ENCODE peak calls at places on chromosomes 3 and 15, in nine cellular contexts. W is stomach, H is transverse colon, R is ovary, M is A549, L is esophagus muscularis mucosa, S is K562, C is GM12878, T is sigmoid colon. B is an unnamed sample.

GRCh38 chr3:188826574-188826973 is 345.2 kb upstream of the TPRG1 start:
- DNase-seq in R (no peak), C (no peak), S (no peak), H (no peak), M (no peak), L (no peak), W (no peak), T (no peak), B (no peak)

GRCh38 chr3:11619461-11619860 is 24.3 kb downstream of the VGLL4 start:
- DNase-seq in L (no peak), H (no peak), M (no peak), T (no peak), S (no peak), R (no peak), W (no peak), C (no peak), B (no peak)

GRCh38 chr15:55630921-55631320 is 42.8 kb upstream of the PYGO1 start:
- DNase-seq in T (no peak), S (no peak), M (no peak), W (no peak), H (no peak), C (no peak), R (no peak), L (no peak), B (no peak)

GRCh38 chr15:80957556-80957955 is 32.1 kb downstream of the MESD start:
- DNase-seq in M (no peak), R (no peak), C (no peak), T (no peak), H (no peak), W (no peak), L (no peak), S (peak), B (no peak)

GRCh38 chr3:4634894-4635293 is 141.7 kb downstream of the ITPR1 start:
- DNase-seq in M (no peak), W (no peak), C (no peak), H (no peak), L (no peak), T (no peak), R (no peak), S (no peak), B (no peak)

GRCh38 chr3:161474691-161475090 is 21.9 kb upstream of the OTOL1 start:
- DNase-seq in W (no peak), T (no peak), S (no peak), C (no peak), M (no peak), R (no peak), H (no peak), L (no peak), B (no peak)

GRCh38 chr15:91100561-91101355 is 701 bp downstream of the SV2B start:
- DNase-seq in T (no peak), L (no peak), H (no peak), W (no peak), S (no peak), C (no peak), M (no peak), R (no peak), B (no peak)

GRCh38 chr3:57805674-57806073 is 49.6 kb downstream of the SLMAP start:
- DNase-seq in R (no peak), C (no peak), L (no peak), T (no peak), H (no peak), W (no peak), M (peak), S (peak), B (no peak)

GRCh38 chr3:33977227-33977626 is 178.8 kb downstream of the PDCD6IP start:
- DNase-seq in S (no peak), C (no peak), L (no peak), M (no peak), T (no peak), R (no peak), W (no peak), H (no peak), B (no peak)

GRCh38 chr3:170717410-170718402 is 131.8 kb upstream of the SLC7A14 start:
- DNase-seq in S (peak), W (no peak), H (no peak), R (no peak), C (no peak), L (no peak), T (peak), M (no peak), B (no peak)

GRCh38 chr3:67647390-67647878 is 7.0 kb downstream of the SUCLG2 start:
- DNase-seq in H (peak), S (no peak), W (peak), L (peak), M (peak), T (no peak), R (no peak), C (no peak), B (no peak)

GRCh38 chr15:77731067-77731466 is 98.4 kb upstream of the LINGO1 start:
- DNase-seq in L (no peak), S (no peak), M (no peak), W (no peak), H (no peak), C (no peak), R (no peak), T (no peak), B (no peak)

GRCh38 chr3:186132487-186132886 is 23.6 kb upstream of the ETV5 start:
- DNase-seq in M (no peak), S (no peak), C (no peak), L (no peak), T (no peak), R (no peak), W (no peak), H (no peak), B (no peak)

GRCh38 chr15:32857732-32858131 is 139.9 kb downstream of the GREM1 start:
- DNase-seq in H (no peak), S (no peak), M (no peak), C (no peak), T (no peak), W (no peak), R (no peak), L (no peak), B (no peak)

GRCh38 chr3:101070260-101071121 is 77.3 kb upstream of the ABI3BP start:
- DNase-seq in C (peak), H (peak), W (peak), S (peak), R (no peak), M (peak), L (no peak), T (peak), B (no peak)

GRCh38 chr15:39770748-39771689 is 11.6 kb downstream of the FSIP1 start:
- DNase-seq in L (no peak), S (no peak), C (no peak), T (peak), R (peak), W (no peak), H (no peak), M (no peak), B (no peak)

GRCh38 chr15:89673162-89673506 is 6.0 kb downstream of the PLIN1 start:
- DNase-seq in M (peak), H (no peak), S (peak), C (no peak), T (no peak), W (no peak), L (no peak), R (no peak), B (no peak)

GRCh38 chr3:57227930-57228733 is 603 bp downstream of the APPL1 start:
- DNase-seq in T (peak), M (peak), H (peak), S (peak), L (no peak), C (no peak), W (peak), R (peak), B (no peak)

GRCh38 chr3:25897019-25897418 is 107.1 kb downstream of the OXSM start:
- DNase-seq in T (no peak), M (peak), W (no peak), H (peak), C (no peak), S (peak), R (no peak), L (no peak), B (no peak)

GRCh38 chr3:133895208-133896001 is at the start of gene RAB6B:
- DNase-seq in L (peak), M (no peak), S (peak), W (no peak), C (no peak), H (no peak), R (peak), T (no peak), B (no peak)

GRCh38 chr3:98784666-98785600 is 21.8 kb downstream of the ST3GAL6 start:
- DNase-seq in W (no peak), H (no peak), R (no peak), L (no peak), C (no peak), T (no peak), M (no peak), S (no peak), B (no peak)

GRCh38 chr15:74396445-74397238 is 29.2 kb upstream of the CYP11A1 start:
- DNase-seq in M (peak), H (peak), S (no peak), C (peak), L (no peak), W (peak), R (no peak), T (no peak), B (no peak)

GRCh38 chr3:157107037-157107436 is 52.9 kb downstream of the CCNL1 start:
- DNase-seq in S (no peak), H (no peak), T (no peak), R (no peak), C (no peak), M (no peak), L (no peak), W (no peak), B (no peak)

GRCh38 chr3:197547618-197548017 is 8.2 kb downstream of the BDH1 start:
- DNase-seq in H (peak), S (peak), C (no peak), L (no peak), R (no peak), W (peak), M (no peak), T (no peak), B (no peak)

GRCh38 chr3:46082849-46083248 is 55.6 kb upstream of the XCR1 start:
- DNase-seq in W (no peak), S (no peak), M (no peak), T (no peak), C (no peak), R (no peak), H (no peak), L (peak), B (no peak)

GRCh38 chr3:11711826-11712225 is 68.1 kb upstream of the VGLL4 start:
- DNase-seq in W (no peak), S (no peak), M (no peak), T (no peak), L (no peak), C (no peak), H (no peak), R (no peak), B (no peak)

GRCh38 chr15:56832125-56832524 is 86.3 kb upstream of the TCF12 start:
- DNase-seq in T (peak), S (no peak), H (peak), M (peak), L (no peak), C (no peak), R (peak), W (peak), B (no peak)

GRCh38 chr3:88203537-88204143 is 53.9 kb downstream of the C3orf38 start:
- DNase-seq in R (peak), T (peak), M (peak), S (peak), C (peak), H (peak), W (peak), L (no peak), B (peak)

GRCh38 chr3:141083831-141084624 is 32.9 kb downstream of the SPSB4 start:
- DNase-seq in H (no peak), R (no peak), T (no peak), M (no peak), L (no peak), S (no peak), C (no peak), W (no peak), B (no peak)

GRCh38 chr15:28122038-28122949 is 23.2 kb upstream of the OCA2 start:
- DNase-seq in W (no peak), T (no peak), L (no peak), H (no peak), R (no peak), C (no peak), M (no peak), S (no peak), B (no peak)

GRCh38 chr15:61173899-61174689 is 55.0 kb downstream of the RORA start:
- DNase-seq in H (no peak), T (no peak), M (no peak), R (no peak), S (no peak), C (no peak), L (no peak), W (no peak), B (no peak)

GRCh38 chr15:90205050-90205848 is 4.1 kb downstream of the SEMA4B start:
- DNase-seq in T (no peak), C (no peak), L (no peak), H (no peak), M (no peak), W (no peak), R (no peak), S (no peak), B (no peak)

GRCh38 chr3:117526485-117527079 is 817.0 kb downstream of the TUSC7 start:
- DNase-seq in L (no peak), T (no peak), H (peak), W (peak), C (no peak), R (peak), M (peak), S (peak), B (peak)

GRCh38 chr3:48186993-48187578 is 1.1 kb downstream of the CDC25A start:
- DNase-seq in L (no peak), W (no peak), R (no peak), S (no peak), H (no peak), T (no peak), M (no peak), C (no peak), B (no peak)

GRCh38 chr3:14170569-14171159 is 7.7 kb downstream of the XPC start:
- DNase-seq in H (no peak), L (no peak), R (no peak), C (no peak), M (no peak), S (no peak), T (no peak), W (no peak), B (no peak)
- TF ChIP-seq EP300 in H (no peak), L (no peak), R (no peak), C (no peak), M (no peak), S (peak), T (no peak), W (no peak), B (no peak)

GRCh38 chr3:13251166-13251892 is 168.8 kb downstream of the NUP210 start:
- DNase-seq in H (no peak), M (no peak), R (no peak), S (no peak), W (no peak), C (no peak), L (no peak), T (no peak), B (no peak)
- TF ChIP-seq EP300 in H (no peak), M (no peak), R (no peak), S (no peak), W (no peak), C (no peak), L (no peak), T (no peak), B (no peak)

GRCh38 chr3:177930771-177931170 is 605.5 kb upstream of the KCNMB2 start:
- DNase-seq in S (no peak), C (no peak), H (no peak), L (no peak), M (peak), R (no peak), T (no peak), W (no peak), B (no peak)

GRCh38 chr3:177929310-177929709 is 606.9 kb upstream of the KCNMB2 start:
- DNase-seq in L (no peak), M (no peak), H (no peak), R (no peak), W (no peak), C (no peak), S (no peak), T (no peak), B (no peak)

GRCh38 chr3:177932346-177932745 is 603.9 kb upstream of the KCNMB2 start:
- DNase-seq in M (no peak), S (no peak), T (no peak), R (no peak), L (no peak), C (no peak), W (no peak), H (no peak), B (no peak)

GRCh38 chr3:177931346-177931745 is 604.9 kb upstream of the KCNMB2 start:
- DNase-seq in C (no peak), S (no peak), H (no peak), L (no peak), W (no peak), R (no peak), T (no peak), M (no peak), B (no peak)

DNA sequence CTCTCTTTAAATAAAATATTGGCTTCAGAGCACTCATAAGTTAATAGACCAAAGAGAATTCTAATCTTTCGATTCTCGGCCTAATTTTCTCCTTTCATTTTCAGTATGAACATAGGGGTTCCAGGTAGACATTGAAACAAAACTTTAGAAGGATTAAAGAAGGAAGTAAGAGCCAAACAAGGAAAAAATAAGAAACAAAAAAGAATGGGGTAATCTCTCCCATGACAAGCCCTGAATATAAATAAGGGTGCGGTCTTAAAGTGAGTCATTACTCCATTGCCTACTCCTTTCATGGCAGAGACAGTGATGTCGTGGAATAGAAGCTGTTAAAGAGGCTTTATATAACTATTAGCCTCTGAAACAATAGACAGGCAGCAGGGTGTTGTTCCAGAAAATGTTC is 608.1 kb upstream of the KCNMB2 start:
- DNase-seq in M (peak), R (no peak), W (no peak), C (no peak), H (no peak), S (peak), T (no peak), L (no peak), B (no peak)
- TF ChIP-seq EP300 in M (no peak), R (no peak), W (no peak), C (no peak), H (no peak), S (no peak), T (no peak), L (no peak), B (no peak)

GRCh38 chr15:51240066-51240465 is 98.3 kb downstream of the CYP19A1 start:
- DNase-seq in W (no peak), R (no peak), M (no peak), T (no peak), C (no peak), S (no peak), H (no peak), L (no peak), B (no peak)
- TF ChIP-seq EP300 in W (no peak), R (no peak), M (no peak), T (no peak), C (no peak), S (no peak), H (no peak), L (no peak), B (no peak)

DNA sequence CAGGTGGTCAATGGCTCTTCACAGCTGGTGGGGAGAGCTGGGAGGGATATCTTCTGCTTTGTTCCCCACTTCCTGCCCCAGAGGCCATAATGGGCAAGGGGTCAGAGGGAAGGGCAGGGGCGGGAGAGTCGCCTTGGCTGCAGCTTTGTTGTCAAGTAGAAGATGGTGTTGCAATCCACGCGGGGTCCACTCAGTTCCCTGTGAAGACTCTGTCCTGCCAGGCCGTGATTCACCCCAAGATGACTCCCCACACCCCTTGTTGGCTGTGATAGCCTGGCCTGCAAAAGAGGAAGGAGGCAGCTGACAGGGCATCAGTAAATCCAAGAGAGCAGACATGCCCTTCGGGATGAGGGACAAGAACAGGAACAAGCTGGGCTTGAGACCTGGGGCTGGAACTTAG is 6.9 kb downstream of the GALNT15 start:
- DNase-seq in H (peak), R (no peak), W (peak), C (no peak), S (no peak), L (peak), M (no peak), T (peak), B (peak)
- TF ChIP-seq EP300 in H (no peak), R (no peak), W (no peak), C (no peak), S (no peak), L (no peak), M (no peak), T (no peak), B (peak)

GRCh38 chr3:72888546-72889309 is 882 bp downstream of the GXYLT2 start:
- DNase-seq in L (no peak), H (peak), T (no peak), W (no peak), S (no peak), C (no peak), R (no peak), M (no peak), B (no peak)

GRCh38 chr3:72887378-72887722 is 496 bp upstream of the GXYLT2 start:
- DNase-seq in C (no peak), H (no peak), R (no peak), T (no peak), W (no peak), M (no peak), L (no peak), S (no peak), B (no peak)

GRCh38 chr3:72889310-72890165 is 1.7 kb downstream of the GXYLT2 start:
- DNase-seq in H (no peak), C (no peak), W (no peak), M (no peak), S (no peak), R (peak), L (no peak), T (no peak), B (no peak)

GRCh38 chr3:72890166-72890925 is 2.5 kb downstream of the GXYLT2 start:
- DNase-seq in R (no peak), M (no peak), C (no peak), W (no peak), S (no peak), L (no peak), H (no peak), T (no peak), B (no peak)

DNA sequence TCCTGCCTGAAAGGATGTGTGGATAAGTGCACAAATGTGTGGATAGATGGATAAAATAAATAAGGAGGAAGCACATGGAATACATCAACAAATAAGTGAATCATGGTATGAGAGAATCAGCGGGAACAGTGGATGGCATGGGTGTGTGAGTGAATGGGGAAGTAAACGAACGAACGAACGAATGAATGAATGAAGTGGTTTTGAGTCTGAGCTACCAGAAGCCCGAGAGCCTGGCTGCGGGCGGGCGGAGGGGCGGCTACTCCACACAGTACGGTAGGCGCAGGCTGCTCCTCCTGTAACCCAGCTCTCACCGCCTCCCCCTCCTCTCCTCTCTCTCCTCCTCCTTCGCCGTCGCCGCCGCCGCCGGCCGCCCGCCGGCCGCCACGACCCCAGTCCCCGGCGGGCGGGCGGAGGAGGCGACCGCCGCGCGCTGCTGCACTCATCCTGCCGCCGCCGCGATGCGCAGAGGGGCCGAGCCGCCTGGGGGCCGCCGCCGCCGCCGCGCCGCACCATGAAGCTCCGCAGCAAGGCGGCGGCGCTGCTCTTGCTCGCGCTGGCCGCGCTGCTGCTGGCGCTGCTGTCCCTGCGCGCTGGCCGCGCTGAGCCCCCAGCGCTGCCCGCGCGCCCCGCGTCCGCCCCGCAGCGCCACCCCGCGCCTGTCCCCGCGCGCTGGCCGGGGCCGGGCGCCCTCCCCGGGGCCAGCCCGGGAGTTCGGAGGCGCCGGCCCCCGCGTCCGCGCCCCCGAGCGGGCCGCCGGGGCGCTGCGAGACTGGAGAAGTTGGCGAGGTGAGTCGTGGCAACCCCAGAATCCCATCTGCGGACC is at the start of gene GXYLT2:
- DNase-seq in L (no peak), M (peak), T (peak), H (peak), C (no peak), R (peak), S (peak), W (peak), B (peak)
- TF ChIP-seq EP300 in L (no peak), M (no peak), T (no peak), H (no peak), C (no peak), R (no peak), S (no peak), W (no peak), B (no peak)

DNA sequence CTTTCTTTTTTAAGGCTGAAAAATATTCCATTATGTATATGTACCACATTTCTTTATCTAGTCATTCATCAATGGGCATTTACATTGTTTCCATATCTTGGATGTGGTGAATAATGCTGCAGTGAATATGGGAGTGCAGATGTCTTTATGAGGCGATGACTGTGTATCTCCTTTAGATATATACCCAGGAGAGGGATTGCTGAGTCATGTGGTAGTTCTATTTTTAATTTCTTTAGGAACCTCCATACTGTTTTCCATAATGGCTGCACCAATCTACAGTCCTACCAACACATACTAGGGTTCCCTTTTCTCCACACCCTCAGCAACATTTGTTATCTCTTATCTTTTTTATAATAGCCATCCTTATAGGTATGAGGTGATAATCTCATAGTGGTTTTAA is 96.3 kb downstream of the LRRC28 start:
- DNase-seq in T (no peak), R (no peak), W (no peak), H (no peak), M (no peak), C (no peak), S (no peak), L (no peak), B (no peak)
- TF ChIP-seq EP300 in T (no peak), R (no peak), W (no peak), H (no peak), M (no peak), C (no peak), S (no peak), L (no peak), B (no peak)